ENCODE peak calls at places on chromosome 19, in nine cellular contexts. F is kidney glomerular epithelial cell; T is iris pigment epithelial cell; V is activated T-cell treated with anti-CD3 and anti-CD28 coated beads for 1 hour; G is LHCN-M2; U is cardiac muscle cell; E is CD4-positive, alpha-beta T cell; D is AG09309; X is T-cell. C is an unnamed sample.

GRCh38 chr19:38704488-38705026 is 39.7 kb downstream of the CAPN12 start:
- DNase-seq in G (no peak), V (no peak), T (no peak), F (no peak), U (no peak), X (no peak), D (no peak), E (no peak), C (no peak)

GRCh38 chr19:56637976-56638555 is 4.9 kb upstream of the SMIM17 start:
- DNase-seq in X (no peak), D (peak), V (no peak), U (peak), F (peak), G (peak), E (no peak), T (peak), C (peak)

GRCh38 chr19:1063030-1063908 is 3.7 kb upstream of the ARHGAP45 start:
- DNase-seq in X (peak), D (no peak), F (no peak), T (no peak), V (no peak), G (no peak), U (no peak), E (no peak), C (no peak)

GRCh38 chr19:38556521-38557174 is 61.1 kb downstream of the MAP4K1 start:
- DNase-seq in T (no peak), G (no peak), F (no peak), X (no peak), U (no peak), E (no peak), D (no peak), V (no peak), C (no peak)

GRCh38 chr19:54335164-54335563 is 3.8 kb downstream of the LILRA4 start:
- DNase-seq in F (no peak), E (no peak), T (no peak), V (no peak), U (no peak), X (no peak), D (no peak), G (no peak), C (no peak)

GRCh38 chr19:13428352-13428751 is 77.9 kb downstream of the CACNA1A start:
- DNase-seq in U (peak), G (peak), D (no peak), V (no peak), T (peak), E (no peak), X (no peak), F (no peak), C (no peak)

GRCh38 chr19:15293751-15294505 is 38.4 kb downstream of the BRD4 start:
- DNase-seq in E (no peak), X (no peak), D (no peak), G (peak), U (no peak), F (no peak), V (no peak), T (peak), C (no peak)

GRCh38 chr19:8905342-8905741 is 73.2 kb downstream of the MBD3L1 start:
- DNase-seq in F (no peak), E (no peak), G (no peak), U (no peak), D (no peak), V (no peak), T (no peak), X (no peak), C (no peak)

GRCh38 chr19:14835011-14835410 is at the start of the genes OR7A5 and OR7C1:
- DNase-seq in T (peak), D (no peak), U (no peak), F (no peak), E (no peak), G (peak), X (no peak), V (no peak), C (no peak)

GRCh38 chr19:2728783-2729387 is 7.7 kb upstream of the DIRAS1 start:
- DNase-seq in X (no peak), U (no peak), E (no peak), V (no peak), T (no peak), D (no peak), F (no peak), G (no peak), C (no peak)